ENCODE peak calls at places on chromosomes 2 and 18, in seven cellular contexts. D is HepG2, T is IMR-90, A is stomach, H is spleen, N is uterus, M is right lobe of liver. J is an unnamed sample.

GRCh38 chr2:210263841-210264240 is 38.6 kb upstream of the ACADL start:
- DNase-seq in D (no peak), T (no peak), A (no peak), H (no peak), N (no peak), M (no peak), J (no peak)

GRCh38 chr2:17879137-17879912 is 858 bp downstream of the KCNS3 start:
- DNase-seq in D (no peak), T (peak; percentile 33), A (peak; percentile 75), H (no peak), N (peak; percentile 40), M (peak; percentile 74), J (peak; percentile 73)

GRCh38 chr2:176753205-176753604 is 459.4 kb upstream of the HNRNPA3 start:
- DNase-seq in D (no peak), T (no peak), A (no peak), H (no peak), N (no peak), M (no peak), J (no peak)

GRCh38 chr2:76985387-76986136 is 536.6 kb downstream of the LRRTM4 start:
- DNase-seq in D (no peak), T (no peak), A (no peak), H (no peak), N (no peak), M (no peak), J (no peak)

GRCh38 chr2:221649045-221649444 is 76.9 kb upstream of the EPHA4 start:
- DNase-seq in D (no peak), T (no peak), A (no peak), H (no peak), N (no peak), M (no peak), J (no peak)

GRCh38 chr2:109244750-109245382 is 115.9 kb downstream of the SH3RF3 start:
- DNase-seq in D (no peak), T (no peak), A (no peak), H (peak; percentile 47), N (no peak), M (peak; percentile 39), J (no peak)

GRCh38 chr2:51960846-51961335 is 929.0 kb upstream of the NRXN1 start:
- DNase-seq in D (no peak), T (no peak), A (no peak), H (no peak), N (no peak), M (no peak), J (no peak)

GRCh38 chr2:70822843-70823629 is 2.6 kb upstream of the CLEC4F start:
- DNase-seq in D (no peak), T (no peak), A (no peak), H (no peak), N (no peak), M (no peak), J (no peak)

GRCh38 chr18:21991897-21992296 is 177.5 kb upstream of the GATA6 start:
- DNase-seq in D (no peak), T (no peak), A (no peak), H (no peak), N (no peak), M (no peak), J (no peak)

GRCh38 chr2:239574054-239574433 is 173.2 kb upstream of the HDAC4 start:
- DNase-seq in D (no peak), T (no peak), A (no peak), H (peak; percentile 59), N (no peak), M (no peak), J (no peak)

DNA sequence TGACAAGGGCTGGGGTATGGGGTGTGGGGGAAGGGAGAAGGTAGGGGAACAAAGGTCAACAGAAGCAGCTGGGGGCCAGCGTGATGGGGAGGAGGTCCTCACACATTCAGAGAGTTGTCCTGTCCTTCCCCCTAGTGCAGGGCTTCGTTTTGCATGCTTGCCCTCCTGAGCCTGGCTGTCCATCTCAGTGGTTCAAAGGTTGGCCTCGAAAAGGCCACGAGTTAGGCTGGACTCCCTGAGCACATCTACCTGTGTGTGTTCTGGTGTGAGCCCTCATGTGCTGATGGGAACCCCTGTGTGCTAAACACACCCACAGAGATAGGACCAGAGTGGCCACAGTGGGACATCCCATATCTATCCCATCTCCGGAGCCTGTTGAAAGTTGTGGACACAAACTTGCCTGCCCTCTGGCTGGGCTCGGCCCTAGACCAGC is 51.9 kb downstream of the EPAS1 start:
- DNase-seq in D (peak; percentile 37), T (no peak), A (no peak), H (no peak), N (no peak), M (no peak), J (no peak)
- TF ChIP-seq POLR2A in D (no peak), T (no peak), A (no peak), H (no peak), N (no peak), M (no peak), J (no peak)

DNA sequence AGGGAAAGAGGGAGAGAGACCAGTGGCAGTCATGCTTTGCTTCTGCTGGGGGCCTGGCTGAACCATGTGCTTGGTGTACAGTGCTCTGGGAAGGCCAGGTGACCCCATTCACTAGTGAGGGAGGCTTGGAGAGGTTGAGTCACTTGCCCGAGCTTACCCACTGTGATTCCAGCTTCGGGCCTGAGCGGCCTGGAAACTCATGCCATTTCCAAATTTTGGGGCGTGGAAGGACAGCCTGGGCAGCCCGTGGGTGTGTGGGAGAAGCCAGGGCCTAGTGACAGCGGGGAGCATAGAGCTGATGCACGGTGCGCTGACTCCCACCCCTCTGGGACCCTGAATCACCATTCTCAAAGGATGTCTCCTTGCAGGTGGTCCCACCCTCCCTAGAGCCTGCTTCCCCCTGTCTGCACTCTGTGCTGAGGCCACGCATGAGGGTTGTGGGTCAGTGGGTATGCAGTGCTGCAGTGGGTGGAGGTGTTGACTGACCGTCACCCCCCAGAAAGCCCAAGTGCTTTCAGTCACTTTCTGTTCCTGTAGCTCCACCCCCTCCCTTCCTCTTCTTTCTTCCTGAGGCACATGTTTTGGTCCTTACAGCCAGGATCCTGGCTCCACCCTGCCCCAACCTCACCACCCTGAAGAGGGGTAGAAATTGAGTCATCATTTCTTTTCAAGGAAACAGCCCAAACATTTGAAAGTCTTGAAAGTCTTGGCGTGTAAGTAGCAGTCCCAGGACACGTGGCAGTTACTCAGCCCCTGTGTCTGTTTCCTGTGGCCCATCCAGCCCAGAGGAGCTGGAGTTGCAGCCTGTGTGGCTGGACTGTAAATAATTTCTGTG is 69.3 kb upstream of the MCFD2 start:
- DNase-seq in D (no peak), T (peak; percentile 97), A (no peak), H (peak; percentile 72), N (peak; percentile 76), M (no peak), J (peak; percentile 96)
- TF ChIP-seq POLR2A in D (no peak), T (peak; percentile 50), A (no peak), H (no peak), N (no peak), M (no peak), J (no peak)

DNA sequence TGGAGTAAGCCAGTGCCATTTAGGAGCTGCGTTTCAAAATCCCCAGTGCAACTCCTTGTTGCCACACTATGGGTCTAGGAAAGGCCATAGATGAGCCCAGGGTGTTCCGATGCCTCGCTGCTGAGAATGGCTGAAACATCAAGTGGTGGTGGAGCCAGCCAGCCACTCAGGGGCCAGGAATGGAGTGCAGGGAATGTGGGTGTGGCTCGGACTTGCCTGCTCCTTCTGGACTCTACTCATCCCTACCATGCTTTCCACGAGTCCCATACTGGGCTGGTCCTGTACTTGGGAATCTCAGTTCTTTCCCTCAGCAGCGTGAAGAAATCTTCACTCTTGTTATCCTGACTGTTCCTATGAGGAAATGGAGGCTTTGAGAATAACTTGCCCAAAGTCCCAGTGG is 143.5 kb downstream of the INSIG2 start:
- DNase-seq in D (no peak), T (no peak), A (no peak), H (no peak), N (no peak), M (no peak), J (no peak)
- TF ChIP-seq POLR2A in D (no peak), T (no peak), A (no peak), H (no peak), N (no peak), M (no peak), J (no peak)

GRCh38 chr2:213151437-213152064 is at the start of gene IKZF2:
- DNase-seq in D (peak; percentile 71), T (peak; percentile 94), A (peak; percentile 88), H (peak; percentile 95), N (peak; percentile 82), M (peak; percentile 91), J (peak; percentile 64)
- TF ChIP-seq POLR2A in D (peak; percentile 29), T (peak; percentile 31), A (no peak), H (no peak), N (no peak), M (peak; percentile 77), J (peak; percentile 21)